ENCODE peak calls at places on chromosome X, in six cellular contexts. One of them, this sample, is unnamed.

GRCh38 chrX:29941292-29941691 is 274.1 kb upstream of the MAGEB2 start:
- DNase-seq in tibial nerve: no peak
- DNase-seq in ovary: no peak
- DNase-seq in A549: no peak
- DNase-seq in stomach: no peak
- DNase-seq in transverse colon: no peak
- DNase-seq in this sample: no peak

GRCh38 chrX:43679058-43679457 is 23.0 kb downstream of the MAOA start:
- DNase-seq in tibial nerve: no peak
- DNase-seq in A549: no peak
- DNase-seq in ovary: no peak
- DNase-seq in stomach: no peak
- DNase-seq in transverse colon: no peak
- DNase-seq in this sample: no peak

GRCh38 chrX:108316456-108316855 is 121.8 kb downstream of the COL4A6 start:
- DNase-seq in stomach: no peak
- DNase-seq in tibial nerve: no peak
- DNase-seq in transverse colon: no peak
- DNase-seq in ovary: no peak
- DNase-seq in A549: no peak
- DNase-seq in this sample: no peak

GRCh38 chrX:136754641-136755040 is 26.1 kb downstream of the ARHGEF6 start:
- DNase-seq in A549: no peak
- DNase-seq in transverse colon: no peak
- DNase-seq in tibial nerve: no peak
- DNase-seq in ovary: no peak
- DNase-seq in stomach: no peak
- DNase-seq in this sample: no peak

GRCh38 chrX:41870719-41871151 is 52.6 kb downstream of the CASK start:
- DNase-seq in ovary: no peak
- DNase-seq in transverse colon: peak
- DNase-seq in stomach: peak
- DNase-seq in A549: peak
- DNase-seq in tibial nerve: no peak
- DNase-seq in this sample: no peak

GRCh38 chrX:71579990-71580380 is 1.7 kb downstream of the GCNA start:
- DNase-seq in tibial nerve: no peak
- DNase-seq in stomach: no peak
- DNase-seq in ovary: no peak
- DNase-seq in A549: no peak
- DNase-seq in transverse colon: no peak
- DNase-seq in this sample: no peak

GRCh38 chrX:48474127-48474526 is 1.9 kb upstream of the FTSJ1 start:
- DNase-seq in tibial nerve: no peak
- DNase-seq in ovary: no peak
- DNase-seq in A549: peak
- DNase-seq in stomach: no peak
- DNase-seq in transverse colon: no peak
- DNase-seq in this sample: no peak

GRCh38 chrX:136477026-136477425 is 10.7 kb upstream of the BRS3 start:
- DNase-seq in stomach: no peak
- DNase-seq in tibial nerve: no peak
- DNase-seq in transverse colon: no peak
- DNase-seq in A549: no peak
- DNase-seq in ovary: no peak
- DNase-seq in this sample: no peak

GRCh38 chrX:106467422-106467821 is 144.4 kb upstream of the RADX start:
- DNase-seq in stomach: no peak
- DNase-seq in ovary: no peak
- DNase-seq in tibial nerve: no peak
- DNase-seq in transverse colon: no peak
- DNase-seq in A549: no peak
- DNase-seq in this sample: no peak

GRCh38 chrX:153816821-153817220 is 13.5 kb downstream of the PDZD4 start:
- DNase-seq in transverse colon: no peak
- DNase-seq in tibial nerve: no peak
- DNase-seq in ovary: no peak
- DNase-seq in A549: no peak
- DNase-seq in stomach: no peak
- DNase-seq in this sample: no peak

GRCh38 chrX:153819398-153820083 is 10.8 kb downstream of the PDZD4 start:
- DNase-seq in ovary: no peak
- DNase-seq in A549: no peak
- DNase-seq in tibial nerve: no peak
- DNase-seq in stomach: no peak
- DNase-seq in transverse colon: no peak
- DNase-seq in this sample: peak

GRCh38 chrX:153817291-153817690 is 13.1 kb downstream of the PDZD4 start:
- DNase-seq in tibial nerve: no peak
- DNase-seq in stomach: no peak
- DNase-seq in A549: no peak
- DNase-seq in transverse colon: no peak
- DNase-seq in ovary: no peak
- DNase-seq in this sample: no peak

GRCh38 chrX:153820601-153821000 is 9.7 kb downstream of the PDZD4 start:
- DNase-seq in stomach: no peak
- DNase-seq in transverse colon: no peak
- DNase-seq in ovary: no peak
- DNase-seq in A549: no peak
- DNase-seq in tibial nerve: no peak
- DNase-seq in this sample: no peak

GRCh38 chrX:153818571-153819397 is 11.6 kb downstream of the PDZD4 start:
- DNase-seq in stomach: peak
- DNase-seq in transverse colon: peak
- DNase-seq in tibial nerve: no peak
- DNase-seq in ovary: no peak
- DNase-seq in A549: no peak
- DNase-seq in this sample: no peak
- TF ChIP-seq EP300 in stomach: no peak
- TF ChIP-seq EP300 in transverse colon: no peak
- TF ChIP-seq EP300 in tibial nerve: no peak
- TF ChIP-seq EP300 in ovary: no peak
- TF ChIP-seq EP300 in A549: no peak
- TF ChIP-seq EP300 in this sample: no peak

GRCh38 chrX:23844502-23845138 is 61.6 kb downstream of the SAT1 start:
- DNase-seq in A549: no peak
- DNase-seq in transverse colon: peak
- DNase-seq in tibial nerve: peak
- DNase-seq in stomach: peak
- DNase-seq in ovary: no peak
- DNase-seq in this sample: no peak
- H3K27ac ChIP-seq in A549: peak
- H3K27ac ChIP-seq in transverse colon: peak
- H3K27ac ChIP-seq in tibial nerve: peak
- H3K27ac ChIP-seq in stomach: peak
- H3K27ac ChIP-seq in ovary: peak
- H3K27ac ChIP-seq in this sample: peak

GRCh38 chrX:154023276-154024000 is 3.7 kb upstream of the IRAK1 start:
- DNase-seq in transverse colon: no peak
- DNase-seq in ovary: no peak
- DNase-seq in tibial nerve: no peak
- DNase-seq in stomach: no peak
- DNase-seq in A549: no peak
- DNase-seq in this sample: no peak
- TF ChIP-seq POLR2A in transverse colon: no peak
- TF ChIP-seq POLR2A in ovary: no peak
- TF ChIP-seq POLR2A in tibial nerve: no peak
- TF ChIP-seq POLR2A in stomach: no peak
- TF ChIP-seq POLR2A in A549: no peak
- TF ChIP-seq POLR2A in this sample: no peak

GRCh38 chrX:27882695-27883094 is 74.9 kb downstream of the MAGEB10 start:
- DNase-seq in transverse colon: no peak
- DNase-seq in tibial nerve: no peak
- DNase-seq in stomach: no peak
- DNase-seq in A549: no peak
- DNase-seq in ovary: no peak
- DNase-seq in this sample: no peak
- TF ChIP-seq EP300 in transverse colon: no peak
- TF ChIP-seq EP300 in tibial nerve: no peak
- TF ChIP-seq EP300 in stomach: no peak
- TF ChIP-seq EP300 in A549: no peak
- TF ChIP-seq EP300 in ovary: no peak
- TF ChIP-seq EP300 in this sample: no peak

DNA sequence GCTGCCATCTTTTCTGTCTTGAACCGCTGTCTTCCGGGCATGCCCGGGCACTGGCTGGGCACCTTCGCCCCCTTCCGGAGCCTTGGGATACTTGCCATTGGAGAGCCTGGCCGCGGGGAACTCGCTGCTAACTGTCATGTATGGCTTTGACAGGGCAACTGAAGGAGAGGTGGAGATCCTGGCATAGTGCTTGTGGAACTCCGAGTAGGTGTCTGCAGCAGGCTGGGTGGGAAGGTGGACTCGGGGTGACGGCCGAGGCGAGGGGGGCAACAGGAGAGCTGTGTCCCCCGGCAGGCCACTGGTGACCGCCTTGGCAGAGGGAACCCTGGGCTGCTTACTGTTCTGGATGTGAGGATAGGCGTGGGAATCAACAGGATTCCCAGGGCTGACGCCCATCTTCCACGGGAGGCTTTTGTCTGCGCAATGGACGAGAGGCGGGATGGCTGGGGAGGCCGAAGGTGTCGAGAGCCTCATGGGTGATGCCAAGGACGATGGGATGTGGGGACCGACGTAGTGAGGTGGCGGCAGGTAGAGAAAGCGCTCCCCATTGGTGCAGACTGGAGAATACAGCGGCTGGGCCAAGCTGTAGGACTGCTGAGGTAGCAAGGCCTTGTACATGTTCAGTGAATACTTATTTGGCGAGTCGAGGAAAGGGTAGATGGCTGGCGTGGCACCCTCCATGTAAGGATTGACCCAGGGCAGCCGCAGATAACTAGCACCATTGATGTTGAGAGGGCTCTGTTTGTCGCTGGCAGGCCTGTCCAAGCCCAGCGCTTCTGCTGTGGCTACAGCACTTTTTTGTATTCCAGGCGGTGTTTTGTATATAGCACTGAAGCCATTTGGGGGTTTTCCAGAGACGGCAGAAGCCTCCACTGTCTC is 23.4 kb downstream of the BCOR start:
- DNase-seq in stomach: no peak
- DNase-seq in transverse colon: no peak
- DNase-seq in A549: no peak
- DNase-seq in tibial nerve: no peak
- DNase-seq in ovary: no peak
- DNase-seq in this sample: no peak
- H3K27ac ChIP-seq in stomach: no peak
- H3K27ac ChIP-seq in transverse colon: no peak
- H3K27ac ChIP-seq in A549: no peak
- H3K27ac ChIP-seq in tibial nerve: no peak
- H3K27ac ChIP-seq in ovary: no peak
- H3K27ac ChIP-seq in this sample: no peak

GRCh38 chrX:12867746-12868145 is 874 bp downstream of the TLR7 start:
- DNase-seq in tibial nerve: no peak
- DNase-seq in ovary: no peak
- DNase-seq in A549: no peak
- DNase-seq in stomach: no peak
- DNase-seq in transverse colon: no peak
- DNase-seq in this sample: no peak

GRCh38 chrX:12865359-12865758 is 1.5 kb upstream of the TLR7 start:
- DNase-seq in ovary: no peak
- DNase-seq in A549: no peak
- DNase-seq in stomach: no peak
- DNase-seq in transverse colon: no peak
- DNase-seq in tibial nerve: no peak
- DNase-seq in this sample: no peak

GRCh38 chrX:12871181-12871580 is 4.3 kb downstream of the TLR7 start:
- DNase-seq in transverse colon: no peak
- DNase-seq in ovary: no peak
- DNase-seq in A549: no peak
- DNase-seq in stomach: no peak
- DNase-seq in tibial nerve: no peak
- DNase-seq in this sample: no peak

GRCh38 chrX:12868747-12869146 is 1.9 kb downstream of the TLR7 start:
- DNase-seq in stomach: no peak
- DNase-seq in transverse colon: no peak
- DNase-seq in ovary: no peak
- DNase-seq in A549: no peak
- DNase-seq in tibial nerve: no peak
- DNase-seq in this sample: no peak

GRCh38 chrX:12866451-12867377 is at the start of gene TLR7:
- DNase-seq in A549: no peak
- DNase-seq in stomach: no peak
- DNase-seq in transverse colon: no peak
- DNase-seq in ovary: no peak
- DNase-seq in tibial nerve: no peak
- DNase-seq in this sample: no peak
- TF ChIP-seq POLR2A in A549: no peak
- TF ChIP-seq POLR2A in stomach: no peak
- TF ChIP-seq POLR2A in transverse colon: no peak
- TF ChIP-seq POLR2A in ovary: no peak
- TF ChIP-seq POLR2A in tibial nerve: no peak
- TF ChIP-seq POLR2A in this sample: no peak

GRCh38 chrX:9368262-9368661 is 96.6 kb upstream of the TBL1X start:
- DNase-seq in stomach: no peak
- DNase-seq in tibial nerve: no peak
- DNase-seq in transverse colon: no peak
- DNase-seq in ovary: no peak
- DNase-seq in A549: no peak
- DNase-seq in this sample: no peak

GRCh38 chrX:9372866-9373265 is 92.0 kb upstream of the TBL1X start:
- DNase-seq in A549: no peak
- DNase-seq in tibial nerve: no peak
- DNase-seq in stomach: no peak
- DNase-seq in transverse colon: no peak
- DNase-seq in ovary: no peak
- DNase-seq in this sample: no peak

GRCh38 chrX:9373789-9374188 is 91.1 kb upstream of the TBL1X start:
- DNase-seq in tibial nerve: no peak
- DNase-seq in ovary: no peak
- DNase-seq in A549: no peak
- DNase-seq in stomach: no peak
- DNase-seq in transverse colon: no peak
- DNase-seq in this sample: no peak

GRCh38 chrX:9369802-9370291 is 95.0 kb upstream of the TBL1X start:
- DNase-seq in tibial nerve: no peak
- DNase-seq in A549: no peak
- DNase-seq in stomach: no peak
- DNase-seq in ovary: no peak
- DNase-seq in transverse colon: no peak
- DNase-seq in this sample: no peak

GRCh38 chrX:9370888-9371287 is 94.0 kb upstream of the TBL1X start:
- DNase-seq in A549: no peak
- DNase-seq in transverse colon: no peak
- DNase-seq in ovary: no peak
- DNase-seq in tibial nerve: peak
- DNase-seq in stomach: no peak
- DNase-seq in this sample: no peak
- TF ChIP-seq EP300 in A549: no peak
- TF ChIP-seq EP300 in transverse colon: no peak
- TF ChIP-seq EP300 in ovary: no peak
- TF ChIP-seq EP300 in tibial nerve: no peak
- TF ChIP-seq EP300 in stomach: no peak
- TF ChIP-seq EP300 in this sample: no peak

DNA sequence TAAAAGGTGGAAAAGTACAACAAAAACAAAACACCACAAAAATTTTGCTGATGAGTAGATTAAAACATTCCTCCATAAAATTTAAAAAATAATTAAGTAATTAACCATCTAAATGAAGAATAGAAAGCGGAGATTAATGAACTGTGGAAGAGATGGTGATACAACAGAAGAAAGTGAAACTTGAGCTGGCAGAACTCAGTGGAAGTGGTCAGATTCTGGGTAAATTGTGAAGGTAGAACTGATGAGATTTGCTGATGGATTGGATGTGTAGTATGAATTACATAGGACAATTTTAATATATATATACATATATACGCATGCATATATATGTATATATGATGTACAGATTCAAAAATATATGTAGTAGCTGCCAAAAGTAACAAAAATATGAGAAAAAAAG is 73.9 kb downstream of the AMOT start:
- DNase-seq in transverse colon: no peak
- DNase-seq in tibial nerve: no peak
- DNase-seq in ovary: no peak
- DNase-seq in A549: no peak
- DNase-seq in stomach: no peak
- DNase-seq in this sample: no peak
- H3K27ac ChIP-seq in transverse colon: no peak
- H3K27ac ChIP-seq in tibial nerve: no peak
- H3K27ac ChIP-seq in ovary: no peak
- H3K27ac ChIP-seq in A549: no peak
- H3K27ac ChIP-seq in stomach: no peak
- H3K27ac ChIP-seq in this sample: no peak

This sample was measured in upper lobe of left lung.